ENCODE peak calls at places on chromosomes 16 and 17, in four cellular contexts. C, P, Z and Y are unnamed samples.

GRCh38 chr17:50056217-50056960 is 479 bp downstream of the ITGA3 start:
- DNase-seq in P (peak; percentile 26), Z (no peak), C (peak; percentile 54), Y (peak; percentile 78)

GRCh38 chr17:43767713-43768059 is 9.1 kb upstream of the SOST start:
- DNase-seq in P (no peak), C (no peak), Z (no peak), Y (no peak)

GRCh38 chr17:78364436-78365281 is 4.8 kb upstream of the SOCS3 start:
- DNase-seq in C (peak; percentile 44), Z (no peak), P (peak; percentile 53), Y (no peak)

GRCh38 chr16:87575027-87575804 is 27.1 kb upstream of the JPH3 start:
- DNase-seq in C (peak; percentile 48), P (no peak), Z (no peak), Y (no peak)

GRCh38 chr17:59963738-59964454 is 644 bp downstream of the RNFT1 start:
- DNase-seq in P (peak; percentile 68), C (peak; percentile 63), Z (no peak), Y (peak; percentile 11)

GRCh38 chr17:35731239-35731931 is at the start of gene RASL10B:
- DNase-seq in C (peak; percentile 56), P (peak; percentile 40), Z (no peak), Y (peak; percentile 70)

GRCh38 chr17:5416886-5417285 is 2.6 kb downstream of the NUP88 start:
- DNase-seq in Z (no peak), C (no peak), P (no peak), Y (no peak)

GRCh38 chr17:12591336-12591735 is 74.4 kb upstream of the MYOCD start:
- DNase-seq in C (no peak), P (no peak), Z (no peak), Y (no peak)

GRCh38 chr16:86825631-86826030 is 247.3 kb downstream of the FOXL1 start:
- DNase-seq in C (no peak), P (no peak), Z (no peak), Y (no peak)

GRCh38 chr17:63984206-63984605 is 11.5 kb upstream of the SCN4A start:
- DNase-seq in Z (no peak), P (peak; percentile 22), C (no peak), Y (no peak)

GRCh38 chr16:49348408-49349176 is 25.0 kb upstream of the C16orf78 start:
- DNase-seq in P (no peak), C (peak; percentile 22), Z (no peak), Y (no peak)

GRCh38 chr17:64165347-64165746 is 35.4 kb upstream of the ERN1 start:
- DNase-seq in P (no peak), C (no peak), Z (no peak), Y (no peak)

GRCh38 chr17:49193513-49194296 is 16.7 kb downstream of the GNGT2 start:
- DNase-seq in P (peak; percentile 69), C (peak; percentile 67), Z (peak; percentile 98), Y (no peak)

GRCh38 chr16:9525037-9525436 is 433.6 kb downstream of the HAPSTR1 start:
- DNase-seq in Z (no peak), P (no peak), C (no peak), Y (no peak)

GRCh38 chr16:85090873-85091521 is 21.3 kb downstream of the CIBAR2 start:
- DNase-seq in P (no peak), C (no peak), Z (no peak), Y (no peak)

GRCh38 chr17:17059301-17059890 is 17.1 kb downstream of the MPRIP start:
- DNase-seq in Z (no peak), P (no peak), C (no peak), Y (no peak)

GRCh38 chr17:40099627-40100418 is 566 bp downstream of the NR1D1 start:
- DNase-seq in Z (no peak), P (peak; percentile 64), C (no peak), Y (no peak)

GRCh38 chr17:45404870-45405249 is 27.8 kb downstream of the ARHGAP27 start:
- DNase-seq in P (no peak), Z (no peak), C (no peak), Y (no peak)

GRCh38 chr17:77783991-77784820 is 174.3 kb upstream of the TNRC6C start:
- DNase-seq in Z (no peak), P (no peak), C (no peak), Y (no peak)

GRCh38 chr17:258045-258734 is 76.7 kb upstream of the DOC2B start:
- DNase-seq in P (no peak), C (no peak), Z (no peak), Y (no peak)

GRCh38 chr16:50497592-50497991 is 50.6 kb upstream of the NKD1 start:
- DNase-seq in Z (no peak), P (no peak), C (no peak), Y (no peak)

GRCh38 chr17:66165537-66166123 is 26.3 kb downstream of the CEP112 start:
- DNase-seq in C (peak; percentile 61), P (peak; percentile 8), Z (peak; percentile 5), Y (no peak)

GRCh38 chr17:81941484-81942166 is 4.5 kb upstream of the PYCR1 start:
- DNase-seq in Z (no peak), C (no peak), P (no peak), Y (no peak)

GRCh38 chr16:84844049-84844350 is 24.2 kb downstream of the CRISPLD2 start:
- DNase-seq in P (no peak), Z (no peak), C (no peak), Y (no peak)

GRCh38 chr17:41710472-41711090 is 1.6 kb upstream of the GAST start:
- DNase-seq in P (no peak), Z (no peak), C (no peak), Y (no peak)

GRCh38 chr16:67404740-67405226 is 11.5 kb upstream of the TPPP3 start:
- DNase-seq in P (no peak), Z (no peak), C (no peak), Y (no peak)

GRCh38 chr17:73681946-73682345 is 37.7 kb upstream of the SDK2 start:
- DNase-seq in C (no peak), P (no peak), Z (no peak), Y (no peak)

GRCh38 chr17:4588391-4588790 is 4.1 kb downstream of the SMTNL2 start:
- DNase-seq in P (no peak), Z (no peak), C (no peak), Y (no peak)

DNA sequence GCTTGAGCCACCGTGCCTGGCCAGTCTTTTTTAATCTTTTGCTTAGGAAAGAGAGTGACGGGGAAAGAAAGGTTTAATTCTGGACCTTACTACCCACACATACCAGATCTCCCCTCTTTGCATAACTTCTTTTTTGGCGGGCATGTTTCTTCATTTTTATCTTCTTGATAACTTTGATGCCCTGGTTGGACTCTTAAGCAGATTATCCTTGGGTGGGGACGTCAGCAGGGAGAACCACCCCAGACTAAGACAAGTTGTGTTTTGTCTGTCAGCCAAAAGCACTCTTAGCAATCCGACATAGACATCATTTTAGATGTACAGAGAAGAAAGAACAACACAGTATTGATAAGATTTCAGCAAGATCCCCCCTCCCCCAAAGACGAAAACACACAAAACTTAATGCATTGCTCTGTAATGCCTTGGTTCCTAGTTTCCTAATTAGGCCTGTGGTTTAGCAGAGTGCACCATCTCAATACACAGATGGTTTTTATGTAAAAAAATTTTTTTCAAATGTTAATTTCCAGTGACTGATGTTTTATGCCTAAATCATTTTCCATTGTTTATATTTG is 99.9 kb downstream of the MSI2 start:
- DNase-seq in P (no peak), Z (no peak), C (no peak), Y (no peak)
- TF ChIP-seq SPI1 in P (no peak), Z (no peak), C (no peak), Y (no peak)

GRCh38 chr17:9109933-9110332 is 88.6 kb downstream of the NTN1 start:
- DNase-seq in Z (no peak), C (no peak), P (no peak), Y (no peak)
- TF ChIP-seq POLR2AphosphoS5 in Z (no peak), C (no peak), P (no peak), Y (no peak)

GRCh38 chr16:13372421-13372820 is 471.0 kb downstream of the SHISA9 start:
- DNase-seq in Z (no peak), C (no peak), P (no peak), Y (no peak)

GRCh38 chr16:13379266-13379665 is 477.9 kb downstream of the SHISA9 start:
- DNase-seq in C (no peak), P (no peak), Z (no peak), Y (no peak)

GRCh38 chr16:13377143-13377542 is 475.7 kb downstream of the SHISA9 start:
- DNase-seq in C (no peak), P (no peak), Z (no peak), Y (no peak)

GRCh38 chr16:13378151-13378550 is 476.8 kb downstream of the SHISA9 start:
- DNase-seq in C (no peak), P (no peak), Z (no peak), Y (no peak)

GRCh38 chr16:13376174-13376573 is 474.8 kb downstream of the SHISA9 start:
- DNase-seq in P (no peak), Z (no peak), C (no peak), Y (no peak)
- TF ChIP-seq SPI1 in P (no peak), Z (no peak), C (no peak), Y (no peak)

GRCh38 chr16:81444448-81445121 is at the start of gene CMIP:
- DNase-seq in P (peak; percentile 52), Z (no peak), C (peak; percentile 92), Y (peak; percentile 93)
- TF ChIP-seq POLR2AphosphoS5 in P (no peak), Z (no peak), C (no peak), Y (no peak)

GRCh38 chr16:3591436-3591803 is 14.2 kb upstream of the NLRC3 start:
- DNase-seq in P (no peak), Z (no peak), C (no peak), Y (no peak)
- TF ChIP-seq SPI1 in P (no peak), Z (no peak), C (no peak), Y (no peak)

DNA sequence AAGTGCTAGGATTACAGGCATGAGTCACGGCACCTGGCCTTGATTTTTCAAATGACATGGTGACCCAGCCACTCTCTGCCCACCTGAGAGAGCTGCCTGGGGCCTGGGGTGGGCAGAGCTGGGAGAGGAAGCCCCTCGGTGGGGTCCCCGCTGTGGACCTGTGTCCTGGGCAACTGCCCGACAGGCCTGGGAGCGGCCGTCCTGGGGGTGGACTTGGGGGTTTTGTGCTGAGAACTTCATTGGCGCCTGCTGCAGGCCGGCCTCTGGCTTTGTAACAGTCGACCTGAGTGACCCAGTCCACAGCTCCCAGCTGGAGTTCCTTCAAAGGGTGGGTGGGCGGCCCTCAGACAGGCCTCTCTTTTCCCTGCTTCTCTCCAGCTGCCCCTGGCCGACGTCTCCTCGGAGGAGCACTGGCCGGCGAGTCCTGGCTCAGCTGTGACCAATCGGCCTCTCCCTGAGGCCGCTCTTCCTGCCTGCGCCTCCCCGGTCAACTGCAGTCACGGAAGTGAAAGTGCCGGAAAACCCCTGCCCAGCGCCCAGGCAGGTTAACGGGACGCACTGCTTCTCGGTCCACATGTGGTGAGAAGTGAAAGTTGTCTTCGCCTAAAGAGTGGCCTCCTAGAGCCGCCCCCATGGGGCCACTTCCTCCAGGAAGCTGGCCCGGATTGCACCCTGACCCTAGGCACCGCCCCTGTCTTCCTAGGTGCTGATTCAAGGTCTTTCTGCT is 5.5 kb downstream of the CBFA2T3 start:
- DNase-seq in C (no peak), P (no peak), Z (peak; percentile 81), Y (peak; percentile 77)
- TF ChIP-seq POLR2AphosphoS5 in C (no peak), P (no peak), Z (peak; percentile 58), Y (peak; percentile 73)